ENCODE peak calls at places on chromosomes 7 and 10, in five cellular contexts. F, N, I, T and E are unnamed samples.

GRCh38 chr10:12358863-12359647 is 9.7 kb downstream of the CAMK1D start:
- DNase-seq in I (no peak), T (peak), N (peak), F (no peak), E (no peak)

GRCh38 chr10:126240483-126240882 is 147.8 kb downstream of the ADAM12 start:
- DNase-seq in I (peak), F (no peak), N (no peak), T (no peak), E (peak)

GRCh38 chr7:83872501-83872900 is 223.6 kb upstream of the SEMA3E start:
- DNase-seq in N (no peak), F (no peak), T (no peak), I (no peak), E (no peak)

GRCh38 chr10:114392112-114392835 is 12.0 kb downstream of the AFAP1L2 start:
- DNase-seq in F (no peak), T (no peak), I (no peak), N (no peak), E (no peak)

GRCh38 chr10:62085821-62086220 is 182.8 kb downstream of the RTKN2 start:
- DNase-seq in N (no peak), F (no peak), I (no peak), T (no peak), E (no peak)

GRCh38 chr10:60835005-60835404 is 56.7 kb downstream of the CDK1 start:
- DNase-seq in N (no peak), F (no peak), T (no peak), I (no peak), E (no peak)

GRCh38 chr7:10889266-10889898 is 84.3 kb upstream of the PHF14 start:
- DNase-seq in N (no peak), F (peak), T (no peak), I (peak), E (peak)

GRCh38 chr10:68938117-68938516 is 17.9 kb upstream of the DDX21 start:
- DNase-seq in N (no peak), I (no peak), T (no peak), F (no peak), E (peak)

GRCh38 chr7:30914611-30915601 is 3.3 kb downstream of the AQP1 start:
- DNase-seq in N (peak), T (no peak), F (no peak), I (peak), E (no peak)

GRCh38 chr7:149772821-149773425 is 465 bp downstream of the ZNF467 start:
- DNase-seq in F (peak), T (no peak), N (no peak), I (no peak), E (no peak)

GRCh38 chr10:43710772-43711471 is 62.2 kb upstream of the ZNF32 start:
- DNase-seq in N (no peak), T (no peak), F (no peak), I (no peak), E (no peak)

GRCh38 chr7:85052056-85052737 is 134.7 kb downstream of the SEMA3D start:
- DNase-seq in N (no peak), I (no peak), F (no peak), T (no peak), E (no peak)

GRCh38 chr7:45088821-45089313 is at the start of gene NACAD:
- DNase-seq in F (no peak), T (peak), N (peak), I (peak), E (no peak)

GRCh38 chr10:13681095-13681494 is 94.3 kb downstream of the PRPF18 start:
- DNase-seq in N (no peak), I (no peak), F (no peak), T (no peak), E (no peak)

GRCh38 chr7:80779456-80779855 is 139.4 kb downstream of the SEMA3C start:
- DNase-seq in I (no peak), T (no peak), N (no peak), F (no peak), E (no peak)

GRCh38 chr7:157299613-157300405 is 37.0 kb upstream of the DNAJB6 start:
- DNase-seq in I (no peak), T (no peak), N (no peak), F (no peak), E (no peak)

GRCh38 chr7:4803397-4804241 is 28.2 kb downstream of the AP5Z1 start:
- DNase-seq in N (no peak), F (no peak), I (no peak), T (no peak), E (no peak)

GRCh38 chr7:134515569-134516468 is 11.5 kb upstream of the AKR1B10 start:
- DNase-seq in T (no peak), I (peak), N (no peak), F (no peak), E (peak)

GRCh38 chr10:93103953-93104352 is 30.3 kb downstream of the CYP26A1 start:
- DNase-seq in N (no peak), F (no peak), I (no peak), T (no peak), E (no peak)

GRCh38 chr10:22713853-22714523 is 390 bp downstream of the PIP4K2A start:
- DNase-seq in N (peak), T (peak), I (no peak), F (peak), E (peak)

GRCh38 chr10:6936931-6937330 is 356.9 kb upstream of the PRKCQ start:
- DNase-seq in F (no peak), N (no peak), I (no peak), T (no peak), E (no peak)
- TF ChIP-seq CTCF in F (no peak), N (no peak), I (no peak), T (no peak), E (no peak)

DNA sequence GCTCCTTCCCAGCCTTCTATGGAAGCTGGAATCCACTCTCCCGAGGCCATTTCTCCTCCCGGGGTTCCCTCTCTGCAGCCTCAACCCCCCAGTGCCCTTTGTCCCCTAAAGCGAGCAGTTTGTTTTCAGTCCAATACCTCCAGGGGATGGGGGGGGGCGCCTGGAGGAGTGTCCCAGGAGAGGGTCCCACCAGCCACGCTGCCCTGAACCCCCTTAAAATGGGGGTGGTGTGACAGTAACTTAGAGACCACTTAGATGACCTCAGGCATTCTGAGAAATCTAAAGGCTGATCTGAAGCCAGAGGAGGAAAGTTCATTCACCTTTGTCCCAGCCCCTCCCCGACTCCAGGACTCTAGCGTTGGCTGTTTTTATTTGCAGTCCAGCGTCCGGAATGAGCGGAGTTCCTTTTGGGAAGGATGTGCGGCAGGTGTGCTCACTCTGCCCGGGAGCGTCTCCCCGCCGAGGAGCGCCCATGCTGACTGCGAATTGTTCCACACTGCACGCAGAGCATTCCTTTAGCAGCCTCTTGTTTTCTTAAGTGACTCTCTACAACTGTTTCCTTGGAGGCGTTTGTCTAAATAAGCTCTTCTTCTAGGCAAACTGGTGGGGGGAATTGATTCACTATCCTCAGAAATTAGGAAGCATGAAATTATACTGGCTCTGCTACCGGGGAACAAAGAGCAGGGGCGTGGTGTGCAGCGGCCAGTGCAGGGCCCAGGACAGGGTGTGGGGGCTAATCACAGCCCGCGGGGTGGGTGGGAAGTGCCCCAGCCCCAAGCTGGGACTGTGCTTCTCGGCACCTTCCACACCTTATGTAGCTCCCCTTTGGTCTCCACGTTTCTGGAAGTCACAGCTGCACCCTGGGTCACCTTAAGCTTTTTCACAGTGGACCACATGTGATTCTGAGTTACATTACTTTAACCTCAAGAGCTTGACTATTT is 46.3 kb downstream of the SYPL1 start:
- DNase-seq in T (no peak), N (no peak), F (no peak), I (peak), E (peak)
- H3K4me3 ChIP-seq in T (peak), N (peak), F (no peak), I (peak), E (peak)

GRCh38 chr10:16856567-16856966 is 39.3 kb upstream of the RSU1 start:
- DNase-seq in I (peak), N (no peak), F (no peak), T (no peak), E (peak)

GRCh38 chr10:16853809-16854208 is 36.6 kb upstream of the RSU1 start:
- DNase-seq in N (no peak), I (no peak), T (no peak), F (no peak), E (no peak)

GRCh38 chr10:16854623-16855022 is 37.4 kb upstream of the RSU1 start:
- DNase-seq in N (no peak), I (no peak), T (no peak), F (no peak), E (peak)

GRCh38 chr10:16856092-16856491 is 38.9 kb upstream of the RSU1 start:
- DNase-seq in I (no peak), N (no peak), T (no peak), F (no peak), E (no peak)

DNA sequence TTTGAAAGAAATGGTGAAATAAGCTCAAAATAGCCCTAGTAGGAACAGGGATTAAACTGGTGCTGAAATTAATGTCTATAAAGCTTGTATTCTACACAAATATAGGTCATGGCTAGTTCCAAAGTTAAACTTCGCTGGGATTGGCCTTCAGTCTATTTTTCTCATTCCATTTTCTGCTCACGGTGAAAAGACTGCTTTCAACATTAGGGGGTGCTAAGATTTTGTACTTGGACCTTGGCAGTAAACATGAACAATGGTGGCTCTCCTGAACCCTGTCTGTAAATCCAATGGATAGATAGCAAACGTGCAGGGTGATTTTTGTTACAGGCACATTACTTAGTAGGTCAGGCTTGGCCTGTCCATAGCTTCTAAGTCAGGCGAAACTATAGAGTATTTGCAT is 36.0 kb upstream of the RSU1 start:
- DNase-seq in N (no peak), T (no peak), I (peak), F (no peak), E (peak)
- TF ChIP-seq CTCF in N (peak), T (no peak), I (peak), F (peak), E (peak)

GRCh38 chr7:47572101-47572460 is 9.8 kb downstream of the TNS3 start:
- DNase-seq in I (no peak), N (no peak), T (no peak), F (no peak), E (no peak)

GRCh38 chr7:47572939-47573757 is 8.8 kb downstream of the TNS3 start:
- DNase-seq in N (no peak), F (no peak), I (no peak), T (no peak), E (no peak)

GRCh38 chr7:47570649-47571050 is 11.3 kb downstream of the TNS3 start:
- DNase-seq in T (no peak), F (no peak), I (no peak), N (peak), E (peak)

GRCh38 chr7:47573758-47574472 is 8.0 kb downstream of the TNS3 start:
- DNase-seq in N (no peak), T (no peak), F (no peak), I (peak), E (peak)

GRCh38 chr7:47571355-47572100 is 10.4 kb downstream of the TNS3 start:
- DNase-seq in F (no peak), I (peak), T (peak), N (peak), E (peak)
- H3K4me3 ChIP-seq in F (no peak), I (no peak), T (peak), N (peak), E (no peak)

DNA sequence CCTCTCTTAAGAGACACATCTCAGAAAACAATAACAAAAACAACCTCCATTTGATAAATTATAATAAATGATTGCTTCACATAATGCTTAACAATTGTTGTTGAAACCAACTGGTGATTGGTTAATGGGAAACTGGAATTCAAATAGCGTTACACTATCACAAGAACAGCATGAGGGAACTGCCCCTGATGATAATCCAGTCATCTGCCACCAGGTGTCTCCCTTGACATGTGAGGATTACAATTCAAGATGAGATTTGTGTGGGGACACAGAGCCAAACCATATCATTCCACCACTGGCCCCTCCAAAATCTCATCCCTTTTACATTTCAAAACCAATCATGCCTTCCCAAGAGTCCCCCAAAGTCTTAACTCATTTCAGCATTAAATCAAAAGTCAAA is 375.9 kb downstream of the BMPER start:
- DNase-seq in T (no peak), I (no peak), F (peak), N (no peak), E (peak)
- TF ChIP-seq CTCF in T (no peak), I (peak), F (peak), N (no peak), E (peak)

GRCh38 chr7:27115161-27116018 is 12.9 kb upstream of the HOXA2 start:
- DNase-seq in N (no peak), T (no peak), F (no peak), I (peak), E (no peak)

GRCh38 chr7:27112361-27112760 is 9.9 kb upstream of the HOXA2 start:
- DNase-seq in N (no peak), T (no peak), I (peak), F (no peak), E (no peak)

GRCh38 chr7:27112960-27113949 is 10.8 kb upstream of the HOXA2 start:
- DNase-seq in T (no peak), I (peak), F (no peak), N (no peak), E (no peak)

GRCh38 chr7:27116019-27116411 is 13.5 kb upstream of the HOXA2 start:
- DNase-seq in F (no peak), I (no peak), T (no peak), N (no peak), E (no peak)

GRCh38 chr7:27113991-27114866 is 11.7 kb upstream of the HOXA2 start:
- DNase-seq in I (peak), F (no peak), T (no peak), N (no peak), E (no peak)
- H3K4me3 ChIP-seq in I (peak), F (no peak), T (peak), N (peak), E (no peak)

GRCh38 chr10:63887026-63887589 is 365.9 kb downstream of the REEP3 start:
- DNase-seq in T (no peak), F (no peak), N (no peak), I (no peak), E (peak)
- TF ChIP-seq CTCF in T (no peak), F (peak), N (no peak), I (peak), E (peak)

DNA sequence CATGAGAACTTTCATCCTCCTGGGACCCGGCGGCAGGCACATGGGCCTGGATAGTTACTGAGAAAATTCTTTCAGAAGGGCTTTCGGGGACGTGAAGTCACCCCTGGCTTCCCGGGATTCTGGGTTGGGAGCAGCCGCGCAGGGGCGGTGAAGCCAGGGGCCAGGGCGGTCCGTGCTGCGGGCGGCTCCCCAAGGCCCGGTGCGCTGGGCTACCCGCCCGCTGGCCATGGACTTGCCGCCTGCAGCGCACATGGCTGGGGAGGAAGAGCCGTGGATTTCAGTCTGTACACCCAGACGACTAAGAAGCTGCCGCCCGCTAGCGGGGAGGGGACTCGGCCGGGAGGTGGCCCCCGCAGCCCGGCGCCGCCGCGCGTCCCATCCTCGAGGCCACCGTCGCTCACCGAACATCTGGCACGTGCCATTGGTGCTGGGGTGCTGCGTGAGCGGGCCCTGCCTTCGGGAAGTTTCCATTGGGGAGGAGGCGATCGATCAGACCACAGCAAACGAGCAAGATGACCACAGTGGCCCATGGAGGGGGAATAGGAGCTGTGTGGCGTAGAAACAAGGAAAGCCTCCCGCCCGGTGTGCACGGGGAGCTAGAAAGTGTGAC is 64.5 kb downstream of the TMEM209 start:
- DNase-seq in N (no peak), T (no peak), F (no peak), I (no peak), E (no peak)
- H3K4me3 ChIP-seq in N (peak), T (peak), F (no peak), I (no peak), E (peak)

DNA sequence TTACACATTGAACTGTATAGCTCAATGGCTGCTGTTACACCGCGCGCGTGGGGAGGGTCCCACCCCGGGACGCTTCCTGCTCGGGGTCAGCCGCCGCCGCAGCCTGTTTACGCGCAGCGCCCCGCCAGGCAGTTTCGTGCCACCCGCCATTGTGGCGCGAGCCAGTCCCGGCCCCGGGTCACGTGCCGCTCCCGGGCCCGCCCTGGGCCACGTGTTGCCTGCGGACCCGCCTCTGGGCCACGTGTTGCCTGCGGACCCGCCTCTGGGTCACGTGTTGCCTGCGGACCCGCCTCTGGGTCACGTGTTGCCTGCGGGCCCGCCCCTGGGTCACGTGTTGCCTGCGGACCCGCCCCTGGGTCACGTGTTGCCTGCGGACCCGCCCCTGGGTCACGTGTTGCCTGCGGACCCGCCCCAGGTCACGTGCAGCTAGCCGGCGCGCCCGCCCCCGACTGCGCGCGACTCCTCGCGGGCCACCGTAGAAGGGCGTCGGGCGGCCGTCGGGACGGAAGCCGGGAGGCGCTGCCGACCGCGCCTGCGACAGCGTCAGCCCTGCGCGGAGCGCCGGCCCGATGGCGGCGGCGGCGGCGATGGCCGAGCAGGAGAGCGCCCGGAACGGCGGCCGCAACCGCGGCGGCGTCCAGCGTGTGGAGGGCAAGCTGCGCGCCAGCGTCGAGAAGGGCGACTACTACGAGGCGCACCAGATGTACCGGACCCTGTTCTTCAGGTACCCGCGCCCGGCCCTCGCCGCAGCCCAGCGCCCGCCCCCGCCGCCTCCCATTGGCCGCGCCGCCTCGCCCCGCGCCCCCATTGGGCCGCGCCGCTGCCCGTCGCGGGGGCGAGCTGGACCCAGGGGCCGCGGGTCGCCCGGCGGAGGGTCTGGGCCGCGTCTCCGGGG is at the start of gene GET4:
- DNase-seq in T (peak), I (peak), N (peak), F (peak), E (peak)
- TF ChIP-seq CTCF in T (peak), I (peak), N (peak), F (peak), E (no peak)